ENCODE peak calls at places on chromosome 20, in seven cellular contexts. One of them, this sample, is unnamed.

GRCh38 chr20:62159835-62160234 is 16.3 kb downstream of the SS18L1 start:
- DNase-seq in naive thymus-derived CD4-positive, alpha-beta T cell: no peak
- DNase-seq in CD8-positive, alpha-beta T cell: no peak
- DNase-seq in posterior vena cava: no peak
- DNase-seq in LHCN-M2: peak; percentile 32
- DNase-seq in ELR: peak; percentile 73
- DNase-seq in GM04504: no peak
- DNase-seq in this sample: no peak

GRCh38 chr20:47854687-47855212 is 69.5 kb upstream of the SULF2 start:
- DNase-seq in CD8-positive, alpha-beta T cell: no peak
- DNase-seq in posterior vena cava: peak; percentile 62
- DNase-seq in naive thymus-derived CD4-positive, alpha-beta T cell: no peak
- DNase-seq in GM04504: peak; percentile 30
- DNase-seq in LHCN-M2: peak; percentile 11
- DNase-seq in ELR: peak; percentile 46
- DNase-seq in this sample: no peak

GRCh38 chr20:50980071-50980681 is 21.6 kb downstream of the MOCS3 start:
- DNase-seq in ELR: peak; percentile 100
- DNase-seq in LHCN-M2: peak; percentile 97
- DNase-seq in CD8-positive, alpha-beta T cell: no peak
- DNase-seq in posterior vena cava: no peak
- DNase-seq in GM04504: peak; percentile 97
- DNase-seq in naive thymus-derived CD4-positive, alpha-beta T cell: no peak
- DNase-seq in this sample: peak; percentile 96

GRCh38 chr20:32635764-32636163 is 38.0 kb downstream of the C20orf203 start:
- DNase-seq in CD8-positive, alpha-beta T cell: no peak
- DNase-seq in posterior vena cava: no peak
- DNase-seq in LHCN-M2: no peak
- DNase-seq in naive thymus-derived CD4-positive, alpha-beta T cell: no peak
- DNase-seq in GM04504: no peak
- DNase-seq in ELR: peak; percentile 61
- DNase-seq in this sample: no peak

GRCh38 chr20:2795451-2795850 is 5.0 kb downstream of the CPXM1 start:
- DNase-seq in ELR: no peak
- DNase-seq in LHCN-M2: no peak
- DNase-seq in GM04504: no peak
- DNase-seq in posterior vena cava: no peak
- DNase-seq in CD8-positive, alpha-beta T cell: no peak
- DNase-seq in naive thymus-derived CD4-positive, alpha-beta T cell: no peak
- DNase-seq in this sample: no peak

GRCh38 chr20:41411458-41411857 is 44.8 kb upstream of the EMILIN3 start:
- DNase-seq in GM04504: no peak
- DNase-seq in LHCN-M2: peak; percentile 34
- DNase-seq in naive thymus-derived CD4-positive, alpha-beta T cell: no peak
- DNase-seq in CD8-positive, alpha-beta T cell: no peak
- DNase-seq in posterior vena cava: no peak
- DNase-seq in ELR: peak; percentile 61
- DNase-seq in this sample: no peak

GRCh38 chr20:33791959-33792597 is 19.1 kb upstream of the CHMP4B start:
- DNase-seq in CD8-positive, alpha-beta T cell: peak; percentile 40
- DNase-seq in LHCN-M2: peak; percentile 20
- DNase-seq in naive thymus-derived CD4-positive, alpha-beta T cell: no peak
- DNase-seq in GM04504: no peak
- DNase-seq in ELR: peak; percentile 66
- DNase-seq in posterior vena cava: peak; percentile 82
- DNase-seq in this sample: no peak

GRCh38 chr20:63744158-63744557 is 4.6 kb downstream of the SLC2A4RG start:
- DNase-seq in GM04504: no peak
- DNase-seq in naive thymus-derived CD4-positive, alpha-beta T cell: no peak
- DNase-seq in ELR: no peak
- DNase-seq in CD8-positive, alpha-beta T cell: no peak
- DNase-seq in LHCN-M2: no peak
- DNase-seq in posterior vena cava: no peak
- DNase-seq in this sample: no peak

GRCh38 chr20:58470336-58470978 is 44.7 kb downstream of the APCDD1L start:
- DNase-seq in naive thymus-derived CD4-positive, alpha-beta T cell: no peak
- DNase-seq in CD8-positive, alpha-beta T cell: no peak
- DNase-seq in posterior vena cava: no peak
- DNase-seq in ELR: no peak
- DNase-seq in GM04504: no peak
- DNase-seq in LHCN-M2: no peak
- DNase-seq in this sample: no peak

GRCh38 chr20:58712823-58713731 is 20.5 kb downstream of the NPEPL1 start:
- DNase-seq in CD8-positive, alpha-beta T cell: no peak
- DNase-seq in LHCN-M2: no peak
- DNase-seq in posterior vena cava: peak; percentile 72
- DNase-seq in ELR: no peak
- DNase-seq in naive thymus-derived CD4-positive, alpha-beta T cell: no peak
- DNase-seq in GM04504: no peak
- DNase-seq in this sample: no peak

GRCh38 chr20:49287555-49288249 is 9.8 kb upstream of the ZNFX1 start:
- DNase-seq in naive thymus-derived CD4-positive, alpha-beta T cell: no peak
- DNase-seq in GM04504: no peak
- DNase-seq in LHCN-M2: peak; percentile 75
- DNase-seq in ELR: peak; percentile 85
- DNase-seq in CD8-positive, alpha-beta T cell: no peak
- DNase-seq in posterior vena cava: no peak
- DNase-seq in this sample: peak; percentile 62

GRCh38 chr20:48879609-48880008 is 41.9 kb upstream of the ARFGEF2 start:
- DNase-seq in ELR: peak; percentile 46
- DNase-seq in naive thymus-derived CD4-positive, alpha-beta T cell: no peak
- DNase-seq in posterior vena cava: no peak
- DNase-seq in LHCN-M2: peak; percentile 42
- DNase-seq in CD8-positive, alpha-beta T cell: no peak
- DNase-seq in GM04504: no peak
- DNase-seq in this sample: no peak

GRCh38 chr20:53917145-53918009 is 153.0 kb downstream of the BCAS1 start:
- DNase-seq in posterior vena cava: peak; percentile 89
- DNase-seq in GM04504: peak; percentile 77
- DNase-seq in LHCN-M2: peak; percentile 61
- DNase-seq in CD8-positive, alpha-beta T cell: no peak
- DNase-seq in ELR: peak; percentile 69
- DNase-seq in naive thymus-derived CD4-positive, alpha-beta T cell: no peak
- DNase-seq in this sample: no peak

GRCh38 chr20:43686820-43687219 is 19.9 kb downstream of the MYBL2 start:
- DNase-seq in ELR: no peak
- DNase-seq in naive thymus-derived CD4-positive, alpha-beta T cell: no peak
- DNase-seq in CD8-positive, alpha-beta T cell: no peak
- DNase-seq in LHCN-M2: no peak
- DNase-seq in GM04504: no peak
- DNase-seq in posterior vena cava: no peak
- DNase-seq in this sample: no peak

GRCh38 chr20:63617092-63617875 is 9.6 kb downstream of the GMEB2 start:
- DNase-seq in posterior vena cava: no peak
- DNase-seq in naive thymus-derived CD4-positive, alpha-beta T cell: no peak
- DNase-seq in ELR: no peak
- DNase-seq in GM04504: no peak
- DNase-seq in LHCN-M2: no peak
- DNase-seq in CD8-positive, alpha-beta T cell: no peak
- DNase-seq in this sample: no peak

GRCh38 chr20:11204926-11205768 is 531.3 kb upstream of the JAG1 start:
- DNase-seq in posterior vena cava: no peak
- DNase-seq in LHCN-M2: peak; percentile 66
- DNase-seq in CD8-positive, alpha-beta T cell: no peak
- DNase-seq in GM04504: no peak
- DNase-seq in ELR: peak; percentile 65
- DNase-seq in naive thymus-derived CD4-positive, alpha-beta T cell: no peak
- DNase-seq in this sample: peak; percentile 45

GRCh38 chr20:3245711-3246110 is 6.7 kb upstream of the SLC4A11 start:
- DNase-seq in naive thymus-derived CD4-positive, alpha-beta T cell: no peak
- DNase-seq in ELR: no peak
- DNase-seq in GM04504: no peak
- DNase-seq in CD8-positive, alpha-beta T cell: no peak
- DNase-seq in LHCN-M2: no peak
- DNase-seq in posterior vena cava: no peak
- DNase-seq in this sample: no peak

GRCh38 chr20:53792946-53793536 is 199.4 kb upstream of the ZNF217 start:
- DNase-seq in LHCN-M2: no peak
- DNase-seq in GM04504: no peak
- DNase-seq in posterior vena cava: no peak
- DNase-seq in naive thymus-derived CD4-positive, alpha-beta T cell: no peak
- DNase-seq in ELR: no peak
- DNase-seq in CD8-positive, alpha-beta T cell: no peak
- DNase-seq in this sample: no peak

GRCh38 chr20:48626226-48626937 is 201.4 kb downstream of the PREX1 start:
- DNase-seq in CD8-positive, alpha-beta T cell: no peak
- DNase-seq in naive thymus-derived CD4-positive, alpha-beta T cell: peak; percentile 60
- DNase-seq in GM04504: no peak
- DNase-seq in posterior vena cava: peak; percentile 83
- DNase-seq in LHCN-M2: peak; percentile 19
- DNase-seq in ELR: no peak
- DNase-seq in this sample: no peak

GRCh38 chr20:41174782-41175181 is 37.4 kb downstream of the PLCG1 start:
- DNase-seq in posterior vena cava: peak; percentile 41
- DNase-seq in GM04504: no peak
- DNase-seq in naive thymus-derived CD4-positive, alpha-beta T cell: no peak
- DNase-seq in ELR: no peak
- DNase-seq in LHCN-M2: peak; percentile 17
- DNase-seq in CD8-positive, alpha-beta T cell: no peak
- DNase-seq in this sample: no peak

GRCh38 chr20:44643596-44644383 is 7.7 kb downstream of the ADA start:
- DNase-seq in LHCN-M2: peak; percentile 87
- DNase-seq in GM04504: peak; percentile 77
- DNase-seq in CD8-positive, alpha-beta T cell: peak; percentile 30
- DNase-seq in ELR: peak; percentile 92
- DNase-seq in posterior vena cava: peak; percentile 94
- DNase-seq in naive thymus-derived CD4-positive, alpha-beta T cell: peak; percentile 41
- DNase-seq in this sample: peak; percentile 70

GRCh38 chr20:24590193-24590982 is 121.0 kb downstream of the SYNDIG1 start:
- DNase-seq in GM04504: no peak
- DNase-seq in ELR: no peak
- DNase-seq in naive thymus-derived CD4-positive, alpha-beta T cell: no peak
- DNase-seq in CD8-positive, alpha-beta T cell: no peak
- DNase-seq in posterior vena cava: peak; percentile 78
- DNase-seq in LHCN-M2: no peak
- DNase-seq in this sample: no peak

GRCh38 chr20:38842558-38842981 is 37.1 kb downstream of the PPP1R16B start:
- DNase-seq in naive thymus-derived CD4-positive, alpha-beta T cell: no peak
- DNase-seq in CD8-positive, alpha-beta T cell: no peak
- DNase-seq in LHCN-M2: no peak
- DNase-seq in ELR: no peak
- DNase-seq in posterior vena cava: no peak
- DNase-seq in GM04504: no peak
- DNase-seq in this sample: no peak

GRCh38 chr20:49475292-49475691 is 7.2 kb downstream of the KCNB1 start:
- DNase-seq in ELR: no peak
- DNase-seq in GM04504: no peak
- DNase-seq in naive thymus-derived CD4-positive, alpha-beta T cell: no peak
- DNase-seq in CD8-positive, alpha-beta T cell: no peak
- DNase-seq in LHCN-M2: no peak
- DNase-seq in posterior vena cava: no peak
- DNase-seq in this sample: no peak

GRCh38 chr20:44407402-44408184 is 52.1 kb downstream of the HNF4A start:
- DNase-seq in GM04504: no peak
- DNase-seq in naive thymus-derived CD4-positive, alpha-beta T cell: no peak
- DNase-seq in CD8-positive, alpha-beta T cell: no peak
- DNase-seq in LHCN-M2: peak; percentile 47
- DNase-seq in posterior vena cava: no peak
- DNase-seq in ELR: peak; percentile 74
- DNase-seq in this sample: no peak

GRCh38 chr20:63156221-63156671 is 59.7 kb downstream of the YTHDF1 start:
- DNase-seq in GM04504: no peak
- DNase-seq in ELR: peak; percentile 44
- DNase-seq in naive thymus-derived CD4-positive, alpha-beta T cell: no peak
- DNase-seq in CD8-positive, alpha-beta T cell: no peak
- DNase-seq in LHCN-M2: peak; percentile 44
- DNase-seq in posterior vena cava: peak; percentile 42
- DNase-seq in this sample: no peak

GRCh38 chr20:25013478-25014380 is 21.2 kb upstream of the APMAP start:
- DNase-seq in LHCN-M2: no peak
- DNase-seq in posterior vena cava: peak; percentile 68
- DNase-seq in GM04504: no peak
- DNase-seq in CD8-positive, alpha-beta T cell: no peak
- DNase-seq in naive thymus-derived CD4-positive, alpha-beta T cell: no peak
- DNase-seq in ELR: no peak
- DNase-seq in this sample: no peak

GRCh38 chr20:52923123-52923543 is 49.0 kb upstream of the TSHZ2 start:
- DNase-seq in ELR: peak; percentile 10
- DNase-seq in CD8-positive, alpha-beta T cell: no peak
- DNase-seq in posterior vena cava: no peak
- DNase-seq in naive thymus-derived CD4-positive, alpha-beta T cell: no peak
- DNase-seq in GM04504: peak; percentile 69
- DNase-seq in LHCN-M2: peak; percentile 74
- DNase-seq in this sample: peak; percentile 99

GRCh38 chr20:50070361-50070760 is 42.6 kb downstream of the UBE2V1 start:
- DNase-seq in naive thymus-derived CD4-positive, alpha-beta T cell: no peak
- DNase-seq in GM04504: no peak
- DNase-seq in CD8-positive, alpha-beta T cell: no peak
- DNase-seq in posterior vena cava: peak; percentile 42
- DNase-seq in LHCN-M2: no peak
- DNase-seq in ELR: peak; percentile 42
- DNase-seq in this sample: no peak

GRCh38 chr20:45404438-45404837 is 3.7 kb upstream of the DBNDD2 start:
- DNase-seq in CD8-positive, alpha-beta T cell: no peak
- DNase-seq in posterior vena cava: no peak
- DNase-seq in LHCN-M2: no peak
- DNase-seq in naive thymus-derived CD4-positive, alpha-beta T cell: no peak
- DNase-seq in ELR: no peak
- DNase-seq in GM04504: no peak
- DNase-seq in this sample: no peak

GRCh38 chr20:51712501-51713212 is 55.5 kb downstream of the ATP9A start:
- DNase-seq in ELR: peak; percentile 51
- DNase-seq in naive thymus-derived CD4-positive, alpha-beta T cell: no peak
- DNase-seq in GM04504: no peak
- DNase-seq in CD8-positive, alpha-beta T cell: no peak
- DNase-seq in posterior vena cava: peak; percentile 75
- DNase-seq in LHCN-M2: peak; percentile 63
- DNase-seq in this sample: peak; percentile 27

GRCh38 chr20:60087563-60088105 is 129.4 kb downstream of the CDH26 start:
- DNase-seq in posterior vena cava: no peak
- DNase-seq in naive thymus-derived CD4-positive, alpha-beta T cell: no peak
- DNase-seq in CD8-positive, alpha-beta T cell: no peak
- DNase-seq in LHCN-M2: no peak
- DNase-seq in ELR: no peak
- DNase-seq in GM04504: no peak
- DNase-seq in this sample: no peak

GRCh38 chr20:5586720-5587119 is 163.5 kb upstream of the SHLD1 start:
- DNase-seq in LHCN-M2: no peak
- DNase-seq in ELR: no peak
- DNase-seq in posterior vena cava: no peak
- DNase-seq in CD8-positive, alpha-beta T cell: no peak
- DNase-seq in naive thymus-derived CD4-positive, alpha-beta T cell: no peak
- DNase-seq in GM04504: no peak
- DNase-seq in this sample: no peak

GRCh38 chr20:54138427-54138826 is 35.4 kb downstream of the CYP24A1 start:
- DNase-seq in LHCN-M2: no peak
- DNase-seq in ELR: no peak
- DNase-seq in GM04504: no peak
- DNase-seq in posterior vena cava: no peak
- DNase-seq in naive thymus-derived CD4-positive, alpha-beta T cell: no peak
- DNase-seq in CD8-positive, alpha-beta T cell: no peak
- DNase-seq in this sample: no peak

GRCh38 chr20:1827974-1828785 is 67.0 kb upstream of the SIRPA start:
- DNase-seq in naive thymus-derived CD4-positive, alpha-beta T cell: no peak
- DNase-seq in posterior vena cava: no peak
- DNase-seq in LHCN-M2: no peak
- DNase-seq in GM04504: no peak
- DNase-seq in CD8-positive, alpha-beta T cell: no peak
- DNase-seq in ELR: peak; percentile 40
- DNase-seq in this sample: no peak

GRCh38 chr20:11850901-11851300 is 66.8 kb upstream of the BTBD3 start:
- DNase-seq in ELR: peak; percentile 78
- DNase-seq in LHCN-M2: peak; percentile 88
- DNase-seq in naive thymus-derived CD4-positive, alpha-beta T cell: no peak
- DNase-seq in posterior vena cava: no peak
- DNase-seq in GM04504: no peak
- DNase-seq in CD8-positive, alpha-beta T cell: no peak
- DNase-seq in this sample: no peak

GRCh38 chr20:33005132-33005566 is 916 bp upstream of the SUN5 start:
- DNase-seq in ELR: peak; percentile 19
- DNase-seq in CD8-positive, alpha-beta T cell: no peak
- DNase-seq in posterior vena cava: no peak
- DNase-seq in LHCN-M2: no peak
- DNase-seq in naive thymus-derived CD4-positive, alpha-beta T cell: peak; percentile 7
- DNase-seq in GM04504: no peak
- DNase-seq in this sample: no peak

GRCh38 chr20:34544109-34544793 is 14.3 kb upstream of the MAP1LC3A start:
- DNase-seq in GM04504: no peak
- DNase-seq in posterior vena cava: no peak
- DNase-seq in naive thymus-derived CD4-positive, alpha-beta T cell: no peak
- DNase-seq in LHCN-M2: no peak
- DNase-seq in CD8-positive, alpha-beta T cell: no peak
- DNase-seq in ELR: no peak
- DNase-seq in this sample: no peak